ENCODE peak calls at places on chromosome 7, in nine cellular contexts. G is lung; A is T-helper 2 cell treated with Interferon-gamma antibody and Interleukin-4, amounts not matched to agents 5 μg/mL and 100 μg/mL, for 36 hours; B is mucosa of gallbladder; X is cerebellar nuclear complex; L is stimulated activated CD4-positive, alpha-beta T cell treated with anti-CD3 and anti-CD28 coated beads, Interleukin-2, amount 100 ng/mL, for 24 hours; N is A549; R is HEK293T; T is CD8-positive, alpha-beta memory T cell. J is an unnamed sample.
A peak's percentile ranks its signal among the peaks of the same experiment; 100 is the strongest.

GRCh38 chr7:17029150-17029549 is 147.4 kb upstream of the AGR3 start:
- DNase-seq in G (no peak), A (no peak), B (no peak), X (no peak), L (no peak), N (no peak), R (no peak), T (no peak), J (no peak)

GRCh38 chr7:139016931-139017511 is 18.8 kb downstream of the ZC3HAV1L start:
- DNase-seq in G (peak; percentile 45), A (peak; percentile 39), B (peak; percentile 72), X (no peak), L (peak; percentile 57), N (peak; percentile 80), R (peak; percentile 90), T (peak; percentile 56), J (peak; percentile 36)

GRCh38 chr7:99829520-99830160 is 1.8 kb downstream of the CYP3A43 start:
- DNase-seq in G (no peak), A (no peak), B (peak; percentile 40), X (no peak), L (no peak), N (no peak), R (no peak), T (no peak), J (no peak)

GRCh38 chr7:33841658-33842057 is 63.7 kb upstream of the BMPER start:
- DNase-seq in G (no peak), A (no peak), B (peak; percentile 21), X (no peak), L (no peak), N (peak; percentile 28), R (no peak), T (no peak), J (no peak)

GRCh38 chr7:132882714-132883428 is 199.0 kb downstream of the CHCHD3 start:
- DNase-seq in G (no peak), A (peak; percentile 43), B (no peak), X (no peak), L (peak; percentile 8), N (no peak), R (no peak), T (no peak), J (no peak)

GRCh38 chr7:21898265-21898930 is 47.3 kb downstream of the CDCA7L start:
- DNase-seq in G (no peak), A (no peak), B (no peak), X (no peak), L (no peak), N (no peak), R (no peak), T (peak; percentile 44), J (no peak)

GRCh38 chr7:126361183-126361582 is 891.6 kb downstream of the GRM8 start:
- DNase-seq in G (no peak), A (no peak), B (no peak), X (no peak), L (no peak), N (no peak), R (no peak), T (no peak), J (no peak)

GRCh38 chr7:128755816-128756476 is 16.8 kb downstream of the CALU start:
- DNase-seq in G (no peak), A (no peak), B (peak; percentile 22), X (no peak), L (no peak), N (no peak), R (no peak), T (no peak), J (no peak)

GRCh38 chr7:78642751-78643150 is 810.7 kb downstream of the MAGI2 start:
- DNase-seq in G (no peak), A (no peak), B (no peak), X (no peak), L (no peak), N (no peak), R (no peak), T (no peak), J (no peak)

GRCh38 chr7:113731571-113731970 is 187.2 kb downstream of the PPP1R3A start:
- DNase-seq in G (no peak), A (no peak), B (no peak), X (no peak), L (no peak), N (no peak), R (no peak), T (no peak), J (no peak)

GRCh38 chr7:10471280-10471679 is 502.4 kb upstream of the PHF14 start:
- DNase-seq in G (no peak), A (no peak), B (no peak), X (no peak), L (no peak), N (no peak), R (no peak), T (no peak), J (no peak)

GRCh38 chr7:20310963-20311742 is 19.5 kb upstream of the ITGB8 start:
- DNase-seq in G (no peak), A (no peak), B (no peak), X (no peak), L (no peak), N (peak; percentile 52), R (no peak), T (no peak), J (no peak)

GRCh38 chr7:136912339-136912738 is 43.9 kb downstream of the CHRM2 start:
- DNase-seq in G (no peak), A (no peak), B (no peak), X (no peak), L (no peak), N (no peak), R (no peak), T (no peak), J (no peak)

GRCh38 chr7:13126347-13126746 is 438.9 kb downstream of the ARL4A start:
- DNase-seq in G (no peak), A (no peak), B (no peak), X (no peak), L (no peak), N (no peak), R (no peak), T (no peak), J (no peak)

GRCh38 chr7:11341285-11341944 is 367.7 kb downstream of the PHF14 start:
- DNase-seq in G (no peak), A (no peak), B (no peak), X (no peak), L (no peak), N (peak; percentile 47), R (no peak), T (no peak), J (no peak)

GRCh38 chr7:157597562-157597961 is 260.8 kb downstream of the DNAJB6 start:
- DNase-seq in G (no peak), A (no peak), B (no peak), X (no peak), L (no peak), N (no peak), R (no peak), T (no peak), J (no peak)

GRCh38 chr7:17131060-17131345 is 167.4 kb upstream of the AHR start:
- DNase-seq in G (no peak), A (no peak), B (no peak), X (no peak), L (no peak), N (peak; percentile 19), R (no peak), T (no peak), J (no peak)

GRCh38 chr7:67137464-67137863 is 140.8 kb downstream of the TYW1 start:
- DNase-seq in G (no peak), A (no peak), B (no peak), X (no peak), L (no peak), N (no peak), R (no peak), T (no peak), J (no peak)

GRCh38 chr7:56046728-56047445 is 4.4 kb downstream of the PSPH start:
- DNase-seq in G (no peak), A (no peak), B (peak; percentile 78), X (no peak), L (no peak), N (peak; percentile 74), R (no peak), T (no peak), J (no peak)

GRCh38 chr7:128383781-128384180 is 22.3 kb upstream of the PRRT4 start:
- DNase-seq in G (no peak), A (no peak), B (no peak), X (no peak), L (no peak), N (no peak), R (no peak), T (no peak), J (no peak)

GRCh38 chr7:66847879-66848810 is 72.9 kb upstream of the TMEM248 start:
- DNase-seq in G (no peak), A (no peak), B (no peak), X (no peak), L (no peak), N (peak; percentile 59), R (no peak), T (no peak), J (no peak)

GRCh38 chr7:45000096-45001032 is at the start of gene CCM2:
- DNase-seq in G (peak; percentile 49), A (peak; percentile 29), B (peak; percentile 23), X (no peak), L (no peak), N (no peak), R (peak; percentile 44), T (no peak), J (peak; percentile 69)

GRCh38 chr7:129896568-129897382 is 56.0 kb downstream of the UBE2H start:
- DNase-seq in G (no peak), A (no peak), B (no peak), X (no peak), L (no peak), N (no peak), R (no peak), T (no peak), J (no peak)

J was measured in left ventricle myocardium inferior.